ENCODE peak calls at places on chromosomes 11 and 22, in seven cellular contexts. W is endodermal cell, K is neuronal stem cell, Y is fibroblast of lung, T is mammary epithelial cell, D is IMR-90, U is H9. M is an unnamed sample. For H3K4me1, the result is how much of the 10 kb centered on the place peaks cover.

GRCh38 chr11:27022659-27023251 is 17.9 kb upstream of the BBOX1 start:
- DNase-seq in W (no peak), K (no peak), Y (no peak), T (no peak), D (no peak), U (no peak), M (no peak)

GRCh38 chr11:72589802-72590761 is 84.1 kb downstream of the PDE2A start:
- DNase-seq in W (peak), K (peak), Y (peak), T (no peak), D (no peak), U (peak), M (peak)

GRCh38 chr11:19116315-19116970 is 525 bp upstream of the ZDHHC13 start:
- DNase-seq in W (peak), K (no peak), Y (no peak), T (no peak), D (no peak), U (no peak), M (no peak)

GRCh38 chr22:24883426-24883825 is 63.1 kb downstream of the LHFPL7 start:
- DNase-seq in W (no peak), K (no peak), Y (no peak), T (no peak), D (no peak), U (no peak), M (no peak)

GRCh38 chr11:46916669-46917108 is 1.7 kb downstream of the LRP4 start:
- DNase-seq in W (peak), K (no peak), Y (peak), T (peak), D (peak), U (peak), M (peak)

GRCh38 chr11:78176605-78177141 is 11.8 kb downstream of the KCTD21 start:
- DNase-seq in W (no peak), K (no peak), Y (no peak), T (no peak), D (no peak), U (no peak), M (no peak)

GRCh38 chr11:76218449-76219206 is 12.3 kb upstream of the WNT11 start:
- DNase-seq in W (no peak), K (no peak), Y (no peak), T (no peak), D (no peak), U (no peak), M (no peak)

GRCh38 chr22:26259510-26259909 is 90.2 kb downstream of the SEZ6L start:
- DNase-seq in W (peak), K (peak), Y (no peak), T (peak), D (peak), U (peak), M (no peak)

GRCh38 chr22:17627961-17628303 is 617 bp downstream of the ATP6V1E1 start:
- DNase-seq in W (no peak), K (no peak), Y (no peak), T (no peak), D (no peak), U (no peak), M (peak)

GRCh38 chr11:71482746-71483364 is 29.9 kb downstream of the NADSYN1 start:
- DNase-seq in W (no peak), K (no peak), Y (no peak), T (no peak), D (no peak), U (no peak), M (no peak)

GRCh38 chr11:65414776-65415498 is 7.7 kb upstream of the NEAT1 start:
- DNase-seq in W (no peak), K (no peak), Y (no peak), T (no peak), D (peak), U (peak), M (peak)

GRCh38 chr22:50153756-50154140 is 16.8 kb upstream of the PANX2 start:
- DNase-seq in W (no peak), K (no peak), Y (no peak), T (no peak), D (no peak), U (no peak), M (no peak)

GRCh38 chr11:94926698-94927237 is 46.6 kb downstream of the CWC15 start:
- DNase-seq in W (no peak), K (no peak), Y (peak), T (no peak), D (peak), U (peak), M (peak)

GRCh38 chr11:114085965-114086364 is 26.5 kb downstream of the ZBTB16 start:
- DNase-seq in W (no peak), K (no peak), Y (no peak), T (no peak), D (no peak), U (no peak), M (no peak)
- H3K4me1 ChIP-seq in W (under half), K (under half), Y (under half), T (under half), D (under half), U (under half), M (under half)

GRCh38 chr22:31102441-31103081 is 4.8 kb downstream of the SELENOM start:
- DNase-seq in W (no peak), K (no peak), Y (peak), T (peak), D (peak), U (no peak), M (peak)
- H3K9ac ChIP-seq in W (no peak), K (peak), Y (no peak), T (no peak), D (peak), U (no peak), M (peak)

GRCh38 chr22:46829140-46829891 is 66.9 kb downstream of the TBC1D22A start:
- DNase-seq in W (peak), K (no peak), Y (peak), T (peak), D (peak), U (no peak), M (peak)

GRCh38 chr22:46833228-46833627 is 70.8 kb downstream of the TBC1D22A start:
- DNase-seq in W (peak), K (no peak), Y (no peak), T (peak), D (peak), U (peak), M (peak)

GRCh38 chr22:46830001-46830715 is 67.7 kb downstream of the TBC1D22A start:
- DNase-seq in W (peak), K (no peak), Y (peak), T (peak), D (peak), U (no peak), M (peak)

GRCh38 chr22:46828323-46829139 is 66.1 kb downstream of the TBC1D22A start:
- DNase-seq in W (peak), K (no peak), Y (no peak), T (no peak), D (no peak), U (no peak), M (peak)

DNA sequence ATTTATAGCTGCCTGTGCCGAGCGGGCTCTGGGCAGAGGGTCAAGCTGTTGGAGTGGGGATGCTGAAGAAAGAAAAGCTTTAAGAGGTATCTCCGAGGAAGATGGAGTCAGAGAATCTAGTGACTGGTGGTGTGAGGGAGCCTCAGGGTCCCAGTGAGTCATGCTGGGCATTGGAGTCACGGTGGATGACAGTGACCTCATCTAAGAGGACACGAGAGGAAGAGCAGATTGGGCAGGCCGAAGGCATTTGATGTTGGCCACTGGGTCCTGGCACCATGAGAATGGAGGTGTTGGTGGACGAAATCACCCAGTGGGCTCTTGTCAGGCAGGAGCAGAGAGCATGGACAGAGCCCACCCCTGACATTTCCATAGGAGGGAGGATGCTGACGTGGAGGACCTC is 68.4 kb downstream of the TBC1D22A start:
- DNase-seq in W (peak), K (no peak), Y (no peak), T (no peak), D (peak), U (no peak), M (peak)
- H3K4me1 ChIP-seq in W (under half), K (under half), Y (under half), T (under half), D (under half), U (under half), M (under half)

GRCh38 chr11:123505546-123506299 is 75.7 kb downstream of the GRAMD1B start:
- DNase-seq in W (peak), K (no peak), Y (no peak), T (no peak), D (no peak), U (peak), M (no peak)
- H3K9ac ChIP-seq in W (no peak), K (no peak), Y (no peak), T (no peak), D (no peak), U (no peak), M (no peak)

GRCh38 chr11:1515082-1516060 is 28.8 kb upstream of the MOB2 start:
- DNase-seq in W (peak), K (peak), Y (peak), T (peak), D (peak), U (peak), M (peak)

GRCh38 chr11:1518301-1518700 is 31.7 kb upstream of the MOB2 start:
- DNase-seq in W (no peak), K (no peak), Y (no peak), T (no peak), D (no peak), U (no peak), M (no peak)

GRCh38 chr11:1516273-1517067 is 29.9 kb upstream of the MOB2 start:
- DNase-seq in W (no peak), K (no peak), Y (no peak), T (peak), D (peak), U (no peak), M (peak)

GRCh38 chr11:1519028-1519736 is 32.6 kb upstream of the MOB2 start:
- DNase-seq in W (no peak), K (no peak), Y (no peak), T (no peak), D (no peak), U (no peak), M (no peak)

DNA sequence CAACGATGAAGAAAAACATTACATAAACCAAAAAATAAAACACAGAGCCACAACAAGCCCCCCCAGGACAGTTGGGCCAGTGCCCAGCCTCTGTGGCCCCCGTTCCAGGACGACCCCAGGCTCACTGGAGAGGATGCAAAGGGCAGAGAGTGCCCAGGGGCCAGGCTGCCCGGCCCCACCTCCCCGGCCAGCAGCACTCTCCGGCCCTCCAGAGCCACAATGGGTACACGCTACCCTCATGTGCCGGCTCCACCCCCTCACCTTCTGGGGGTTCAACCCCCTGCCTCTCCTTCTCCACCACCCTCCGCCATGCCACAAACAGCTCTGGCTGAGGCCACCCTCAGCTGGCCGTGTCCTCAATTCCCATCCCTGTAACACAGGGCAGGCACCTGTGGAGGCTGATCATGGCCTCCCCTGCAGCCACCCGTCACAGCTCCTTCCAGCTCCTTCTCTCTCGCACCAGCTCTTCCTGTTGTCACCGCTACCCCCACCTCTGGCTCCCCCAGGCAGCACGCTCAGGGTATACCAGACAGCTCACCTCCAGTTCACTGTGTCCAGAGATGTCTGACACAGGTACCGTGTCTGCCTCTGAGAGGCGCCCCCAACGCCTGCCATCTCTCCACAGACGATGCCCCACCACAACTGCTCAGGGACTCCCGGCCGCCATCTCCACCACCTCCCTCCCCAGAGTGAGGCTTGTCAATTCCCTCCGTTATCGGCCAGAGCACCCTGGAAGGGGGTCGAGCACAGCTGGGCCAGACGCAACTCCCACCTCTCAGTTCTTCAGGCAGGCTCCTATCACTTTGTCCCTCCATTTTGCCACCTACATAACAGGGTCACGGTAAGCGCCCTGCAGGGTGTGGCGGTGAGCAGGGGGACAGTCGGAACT is 30.8 kb upstream of the MOB2 start:
- DNase-seq in W (no peak), K (no peak), Y (no peak), T (no peak), D (no peak), U (no peak), M (no peak)
- H3K4me1 ChIP-seq in W (under half), K (under half), Y (under half), T (under half), D (under half), U (under half), M (under half)

GRCh38 chr11:88252208-88252607 is 77.0 kb upstream of the RAB38 start:
- DNase-seq in W (no peak), K (no peak), Y (no peak), T (no peak), D (no peak), U (no peak), M (no peak)
- H3K9ac ChIP-seq in W (no peak), K (no peak), Y (no peak), T (no peak), D (no peak), U (no peak), M (no peak)

GRCh38 chr11:3166268-3167142 is 1.4 kb upstream of the OSBPL5 start:
- DNase-seq in W (peak), K (no peak), Y (no peak), T (no peak), D (no peak), U (no peak), M (no peak)

GRCh38 chr11:3167143-3168119 is 2.3 kb upstream of the OSBPL5 start:
- DNase-seq in W (no peak), K (no peak), Y (no peak), T (no peak), D (no peak), U (no peak), M (no peak)

GRCh38 chr11:3164540-3165151 is 464 bp downstream of the OSBPL5 start:
- DNase-seq in W (peak), K (no peak), Y (no peak), T (no peak), D (no peak), U (no peak), M (no peak)

GRCh38 chr11:3165152-3165705 is at the start of gene OSBPL5:
- DNase-seq in W (peak), K (no peak), Y (peak), T (peak), D (peak), U (no peak), M (peak)

GRCh38 chr11:3165916-3166267 is 782 bp upstream of the OSBPL5 start:
- DNase-seq in W (no peak), K (no peak), Y (no peak), T (no peak), D (no peak), U (no peak), M (no peak)
- H3K4me1 ChIP-seq in W (under half), K (under half), Y (under half), T (under half), D (under half), U (under half), M (under half)

GRCh38 chr11:111766834-111767142 is 599 bp upstream of the PPP2R1B start:
- DNase-seq in W (no peak), K (no peak), Y (no peak), T (no peak), D (no peak), U (no peak), M (no peak)
- H3K9ac ChIP-seq in W (peak), K (no peak), Y (peak), T (peak), D (peak), U (peak), M (peak)

GRCh38 chr11:134696455-134696854 is 284.4 kb upstream of the B3GAT1 start:
- DNase-seq in W (no peak), K (no peak), Y (no peak), T (no peak), D (no peak), U (no peak), M (no peak)

GRCh38 chr11:134702827-134703226 is 290.8 kb upstream of the B3GAT1 start:
- DNase-seq in W (no peak), K (no peak), Y (no peak), T (no peak), D (no peak), U (no peak), M (no peak)

GRCh38 chr11:134701564-134702165 is 289.6 kb upstream of the B3GAT1 start:
- DNase-seq in W (no peak), K (no peak), Y (no peak), T (no peak), D (no peak), U (no peak), M (no peak)

GRCh38 chr11:134700101-134700640 is 288.1 kb upstream of the B3GAT1 start:
- DNase-seq in W (no peak), K (no peak), Y (no peak), T (no peak), D (no peak), U (no peak), M (no peak)
- H3K4me1 ChIP-seq in W (under half), K (under half), Y (under half), T (under half), D (under half), U (under half), M (under half)

DNA sequence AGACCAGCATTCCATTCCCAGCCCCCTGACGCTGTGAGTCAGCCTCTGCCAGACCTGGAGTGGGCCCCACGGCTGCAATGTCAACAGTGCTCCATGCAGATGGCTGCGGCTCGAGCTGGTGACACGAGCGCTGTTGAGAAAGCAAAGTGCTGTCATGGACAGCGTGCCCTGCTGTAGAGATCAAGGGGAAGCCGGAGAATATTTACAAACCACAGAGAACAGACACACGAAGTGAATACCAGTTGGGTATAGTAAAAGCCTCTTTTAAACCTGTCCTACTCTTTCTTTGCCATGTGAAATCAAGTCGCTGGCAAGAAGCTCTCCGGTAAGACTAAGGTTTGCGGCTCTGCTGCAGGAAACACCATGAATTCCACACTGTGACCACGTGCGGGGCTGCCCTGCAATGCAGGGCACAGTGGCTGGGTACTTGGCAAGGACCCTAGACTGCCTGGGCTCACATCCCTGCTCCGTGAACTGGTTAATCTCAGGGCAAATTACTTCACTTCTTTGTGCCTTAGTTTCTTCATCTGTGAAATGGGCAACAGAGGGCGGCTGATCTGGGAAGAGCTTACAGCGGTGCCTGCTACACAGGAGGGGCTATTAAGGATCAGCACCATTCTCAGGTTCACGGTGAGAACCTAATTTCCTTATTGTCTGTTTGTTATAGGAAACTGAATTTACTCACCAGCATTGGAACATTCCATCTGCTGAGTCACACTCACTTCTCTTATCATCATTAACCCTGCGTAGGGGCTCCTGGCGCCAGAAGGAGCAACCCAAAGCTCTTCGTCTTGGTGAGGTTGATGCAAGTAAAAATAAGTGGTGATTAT is 27.8 kb upstream of the ELFN2 start:
- DNase-seq in W (peak), K (no peak), Y (peak), T (peak), D (peak), U (no peak), M (peak)
- H3K9ac ChIP-seq in W (no peak), K (no peak), Y (no peak), T (no peak), D (no peak), U (no peak), M (no peak)